ENCODE peak calls at places on chromosome 15, in seven cellular contexts. A, J, E, B, G, M and X are unnamed samples.

GRCh38 chr15:60392601-60392985 is 5.2 kb downstream of the ANXA2 start:
- DNase-seq in M (no peak), A (peak; percentile 85), B (peak; percentile 76), E (peak; percentile 66), G (no peak), J (no peak), X (no peak)

GRCh38 chr15:98043160-98044059 is 82.9 kb downstream of the ARRDC4 start:
- DNase-seq in J (no peak), A (no peak), B (no peak), M (no peak), E (no peak), G (no peak), X (no peak)

GRCh38 chr15:42999201-42999779 is 78.7 kb upstream of the TTBK2 start:
- DNase-seq in E (no peak), G (no peak), B (no peak), A (no peak), M (no peak), J (no peak), X (no peak)

GRCh38 chr15:89088605-89089315 is 504 bp downstream of the ABHD2 start:
- DNase-seq in G (peak; percentile 52), J (peak; percentile 73), M (peak; percentile 70), E (peak; percentile 21), B (no peak), A (no peak), X (peak; percentile 76)

GRCh38 chr15:34726407-34727100 is 28.2 kb downstream of the GJD2 start:
- DNase-seq in E (no peak), J (no peak), G (no peak), B (no peak), A (no peak), M (no peak), X (no peak)

GRCh38 chr15:70742928-70743327 is 20.4 kb downstream of the UACA start:
- DNase-seq in B (no peak), J (no peak), M (no peak), E (no peak), G (no peak), A (no peak), X (no peak)

GRCh38 chr15:94856267-94856854 is 625.0 kb downstream of the MCTP2 start:
- DNase-seq in A (no peak), E (no peak), J (no peak), M (no peak), G (no peak), B (no peak), X (no peak)

GRCh38 chr15:74958320-74958907 is 1.8 kb upstream of the RPP25 start:
- DNase-seq in E (no peak), M (peak; percentile 35), A (no peak), J (peak; percentile 56), G (peak; percentile 58), B (peak; percentile 77), X (peak; percentile 70)

GRCh38 chr15:66504563-66505429 is at the start of the genes RPL4 and ZWILCH:
- DNase-seq in J (peak; percentile 84), G (peak; percentile 79), E (peak; percentile 86), B (peak; percentile 86), M (peak; percentile 83), A (peak; percentile 76), X (peak; percentile 83)

GRCh38 chr15:71103102-71103676 is 12.1 kb upstream of the THSD4 start:
- DNase-seq in G (no peak), A (peak; percentile 50), E (peak; percentile 38), J (no peak), M (no peak), B (peak; percentile 57), X (no peak)

GRCh38 chr15:25596644-25597562 is 158.1 kb upstream of the UBE3A start:
- DNase-seq in G (no peak), A (no peak), J (no peak), M (no peak), E (no peak), B (no peak), X (no peak)

GRCh38 chr15:90151989-90152645 is 49.0 kb upstream of the SEMA4B start:
- DNase-seq in E (no peak), M (peak; percentile 62), G (no peak), J (no peak), B (no peak), A (no peak), X (no peak)

GRCh38 chr15:70792171-70792573 is 28.8 kb upstream of the UACA start:
- DNase-seq in A (peak; percentile 47), B (no peak), M (no peak), J (no peak), E (peak; percentile 49), G (no peak), X (no peak)

GRCh38 chr15:25786040-25786439 is 77.1 kb downstream of the ATP10A start:
- DNase-seq in A (no peak), J (no peak), B (no peak), G (no peak), E (no peak), M (no peak), X (no peak)

DNA sequence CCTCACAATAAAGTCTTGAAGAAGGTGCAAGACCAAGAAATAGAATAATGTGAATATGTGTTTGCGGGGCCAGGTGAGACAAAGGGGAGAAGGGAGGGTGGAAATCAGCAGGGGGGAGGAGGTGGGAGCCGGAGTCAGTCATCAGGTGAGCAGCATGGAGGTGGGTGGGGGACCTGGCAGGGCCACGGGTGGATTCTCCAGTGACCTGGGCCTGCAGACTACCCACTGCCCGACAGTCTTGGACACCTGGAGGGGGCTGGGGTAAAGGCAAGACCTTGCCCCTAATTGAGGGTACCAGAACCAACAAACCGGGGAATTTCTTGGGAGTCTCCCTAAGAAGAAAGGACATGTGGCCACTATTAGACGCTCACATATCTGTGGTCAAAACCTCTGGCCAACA is 95.8 kb downstream of the CHSY1 start:
- DNase-seq in J (no peak), A (no peak), M (no peak), E (no peak), G (no peak), B (no peak), X (no peak)
- H3K27ac ChIP-seq in J (no peak overlapping the region), A (no peak overlapping the region), M (no peak overlapping the region), E (no peak overlapping the region), G (no peak overlapping the region), B (peak overlapping the region; percentile 74), X (no peak overlapping the region)

GRCh38 chr15:55530861-55531313 is 22.9 kb upstream of the DNAAF4 start:
- DNase-seq in B (no peak), A (no peak), M (no peak), J (no peak), G (no peak), E (no peak), X (no peak)

GRCh38 chr15:55527150-55527549 is 19.1 kb upstream of the DNAAF4 start:
- DNase-seq in B (no peak), J (no peak), E (no peak), M (no peak), G (no peak), A (no peak), X (no peak)

GRCh38 chr15:55522741-55523450 is 14.9 kb upstream of the DNAAF4 start:
- DNase-seq in M (no peak), J (no peak), G (no peak), B (no peak), E (no peak), A (no peak), X (no peak)

DNA sequence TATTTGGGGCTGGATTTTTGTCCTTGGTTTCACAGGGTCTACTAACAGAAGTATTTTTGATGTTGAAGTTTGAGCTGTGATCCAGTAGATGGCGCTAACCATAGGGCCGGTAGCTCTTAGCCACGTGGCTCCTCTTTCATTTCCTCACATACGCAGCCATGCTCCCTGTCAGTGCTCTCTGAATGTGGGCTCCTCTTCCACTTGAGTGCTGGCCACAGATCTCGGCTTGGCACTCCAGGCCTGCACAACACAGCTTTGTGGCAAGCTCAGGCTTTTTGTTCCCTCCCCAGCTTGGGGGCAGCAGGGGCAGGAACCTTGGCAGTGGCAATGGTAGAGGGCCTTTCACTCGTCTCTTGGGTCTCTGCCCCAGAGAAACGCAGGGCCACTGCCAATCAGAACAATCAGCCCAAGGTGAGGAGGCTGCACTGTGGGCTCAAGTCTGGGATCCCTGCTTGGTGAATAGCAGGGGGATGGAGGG is 18.6 kb upstream of the DNAAF4 start:
- DNase-seq in J (no peak), G (no peak), M (no peak), E (peak; percentile 31), A (peak; percentile 32), B (peak; percentile 77), X (no peak)
- H3K4me1 ChIP-seq in J (peaks cover 9% of the 10 kb centered on the region), G (no peaks in the 10 kb centered on the region), M (no peaks in the 10 kb centered on the region), E (no peaks in the 10 kb centered on the region), A (peaks cover 5% of the 10 kb centered on the region), B (no peaks in the 10 kb centered on the region), X (no peaks in the 10 kb centered on the region)

GRCh38 chr15:68790910-68791309 is 29.8 kb downstream of the ANP32A start:
- DNase-seq in A (no peak), E (no peak), J (no peak), B (no peak), G (no peak), M (no peak), X (no peak)

GRCh38 chr15:68788265-68788624 is 32.5 kb downstream of the ANP32A start:
- DNase-seq in J (no peak), G (no peak), A (no peak), M (no peak), E (no peak), B (no peak), X (no peak)

GRCh38 chr15:68791431-68792283 is 29.0 kb downstream of the ANP32A start:
- DNase-seq in M (no peak), J (no peak), G (no peak), E (no peak), A (no peak), B (no peak), X (no peak)

GRCh38 chr15:68789041-68789920 is 31.4 kb downstream of the ANP32A start:
- DNase-seq in J (no peak), G (no peak), B (no peak), E (peak; percentile 34), M (no peak), A (no peak), X (peak; percentile 43)

GRCh38 chr15:68789921-68790575 is 30.6 kb downstream of the ANP32A start:
- DNase-seq in M (no peak), G (peak; percentile 18), E (peak; percentile 84), J (no peak), B (peak; percentile 60), A (no peak), X (peak; percentile 55)
- H3K27ac ChIP-seq in M (peak overlapping the region; percentile 5), G (peak overlapping the region; percentile 91), E (no peak overlapping the region), J (peak overlapping the region; percentile 33), B (peak overlapping the region; percentile 65), A (no peak overlapping the region), X (peak overlapping the region; percentile 72)

DNA sequence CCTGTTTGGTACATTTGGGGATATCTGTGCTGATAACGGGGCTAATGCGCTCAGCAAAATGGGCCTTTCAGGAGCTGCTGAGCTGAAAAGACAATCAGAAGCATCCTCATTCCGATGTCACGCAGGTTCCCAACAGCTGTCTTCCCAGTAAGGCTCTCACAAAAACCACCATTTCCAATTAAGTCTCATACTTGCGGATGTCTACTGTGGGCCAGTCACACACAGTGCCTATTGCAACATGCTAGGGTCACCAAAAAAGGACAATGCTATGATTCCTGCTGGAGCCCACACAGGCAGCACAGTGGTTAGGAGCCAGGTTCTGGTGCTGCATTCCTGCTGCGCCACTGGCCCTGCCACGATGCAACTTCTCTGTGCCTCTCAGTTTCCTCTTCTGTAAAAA is 16.4 kb upstream of the LDHAL6B start:
- DNase-seq in M (no peak), B (no peak), E (no peak), G (no peak), A (no peak), J (no peak), X (no peak)
- H3K4me1 ChIP-seq in M (no peaks in the 10 kb centered on the region), B (no peaks in the 10 kb centered on the region), E (peaks cover 27% of the 10 kb centered on the region), G (no peaks in the 10 kb centered on the region), A (peaks cover 26% of the 10 kb centered on the region), J (no peaks in the 10 kb centered on the region), X (no peaks in the 10 kb centered on the region)